ENCODE peak calls at places on chromosomes 4 and X, in four cellular contexts. X, H, Y and A are unnamed samples.

GRCh38 chrX:25810202-25810601 is 327.9 kb upstream of the MAGEB18 start:
- DNase-seq in X (peak; percentile 47), H (no peak), Y (no peak), A (no peak)

GRCh38 chr4:2318476-2318875 is 56.6 kb upstream of the MXD4 start:
- DNase-seq in X (no peak), H (no peak), Y (no peak), A (no peak)

GRCh38 chr4:186137193-186137792 is 32.8 kb downstream of the FAM149A start:
- DNase-seq in X (peak; percentile 18), H (no peak), Y (no peak), A (peak; percentile 14)

GRCh38 chr4:3263053-3263958 is 14.3 kb downstream of the MSANTD1 start:
- DNase-seq in X (no peak), H (no peak), Y (no peak), A (no peak)

GRCh38 chr4:78057135-78057599 is at the start of gene FRAS1:
- DNase-seq in X (no peak), H (no peak), Y (no peak), A (peak; percentile 49)

GRCh38 chr4:75251547-75251946 is 262.7 kb downstream of the RCHY1 start:
- DNase-seq in X (no peak), H (no peak), Y (no peak), A (no peak)

GRCh38 chr4:98617358-98618047 is 40.9 kb downstream of the TSPAN5 start:
- DNase-seq in X (no peak), H (no peak), Y (no peak), A (no peak)

GRCh38 chrX:54484666-54485065 is 11.4 kb downstream of the FGD1 start:
- DNase-seq in X (no peak), H (no peak), Y (peak; percentile 39), A (no peak)

GRCh38 chrX:12065251-12065650 is 73.0 kb upstream of the FRMPD4 start:
- DNase-seq in X (peak; percentile 14), H (no peak), Y (no peak), A (peak; percentile 14)

GRCh38 chr4:184355111-184355604 is 119.2 kb downstream of the IRF2 start:
- DNase-seq in X (peak; percentile 90), H (peak; percentile 26), Y (no peak), A (no peak)

GRCh38 chr4:47482326-47482725 is 2.7 kb upstream of the ATP10D start:
- DNase-seq in X (peak; percentile 16), H (no peak), Y (no peak), A (no peak)

GRCh38 chrX:123525131-123525725 is 207.6 kb downstream of the THOC2 start:
- DNase-seq in X (no peak), H (no peak), Y (no peak), A (no peak)

GRCh38 chrX:152733261-152733975 is at the start of the genes CSAG1 and MAGEA12:
- DNase-seq in X (peak; percentile 6), H (peak; percentile 75), Y (peak; percentile 7), A (no peak)

GRCh38 chr4:153522800-153523089 is 56.6 kb downstream of the TMEM131L start:
- DNase-seq in X (no peak), H (no peak), Y (no peak), A (no peak)

GRCh38 chr4:39151120-39151713 is 31.1 kb upstream of the WDR19 start:
- DNase-seq in X (no peak), H (no peak), Y (no peak), A (no peak)

GRCh38 chr4:153402366-153402765 is 57.9 kb downstream of the MND1 start:
- DNase-seq in X (no peak), H (no peak), Y (no peak), A (no peak)

GRCh38 chr4:19623866-19624265 is 627.8 kb upstream of the SLIT2 start:
- DNase-seq in X (no peak), H (no peak), Y (no peak), A (no peak)

GRCh38 chrX:101708180-101708579 is 48.5 kb upstream of the ARMCX2 start:
- DNase-seq in X (no peak), H (no peak), Y (no peak), A (no peak)

GRCh38 chr4:10661047-10661446 is 23.5 kb downstream of the CLNK start:
- DNase-seq in X (no peak), H (no peak), Y (no peak), A (no peak)

GRCh38 chr4:148203056-148203898 is 238.9 kb downstream of the NR3C2 start:
- DNase-seq in X (no peak), H (no peak), Y (no peak), A (peak; percentile 43)

GRCh38 chrX:150454083-150454482 is 91.0 kb downstream of the MAMLD1 start:
- DNase-seq in X (no peak), H (no peak), Y (no peak), A (no peak)

GRCh38 chrX:12701625-12702024 is 89.6 kb upstream of the PRPS2 start:
- DNase-seq in X (peak; percentile 69), H (peak; percentile 66), Y (peak; percentile 12), A (peak; percentile 65)

GRCh38 chr4:38605794-38606586 is 58.0 kb upstream of the KLF3 start:
- DNase-seq in X (no peak), H (peak; percentile 27), Y (no peak), A (no peak)

GRCh38 chrX:44898411-44899221 is 25.6 kb downstream of the KDM6A start:
- DNase-seq in X (peak; percentile 80), H (peak; percentile 7), Y (peak; percentile 15), A (no peak)

GRCh38 chr4:1799364-1799996 is 6.4 kb downstream of the FGFR3 start:
- DNase-seq in X (no peak), H (peak; percentile 23), Y (no peak), A (no peak)